ENCODE peak calls at places on chromosomes 7 and 10, in six cellular contexts. One of them, this sample, is unnamed. For H3K27me3, the result is how much of the 10 kb centered on the place peaks cover.

GRCh38 chr10:588246-589165 is 101.0 kb downstream of the DIP2C start:
- DNase-seq in heart left ventricle: peak
- DNase-seq in keratinocyte: no peak
- DNase-seq in dorsolateral prefrontal cortex: no peak
- DNase-seq in hepatocyte: no peak
- DNase-seq in body of pancreas: no peak
- DNase-seq in this sample: peak

GRCh38 chr10:84198206-84198915 is 4.0 kb downstream of the CDHR1 start:
- DNase-seq in heart left ventricle: no peak
- DNase-seq in body of pancreas: no peak
- DNase-seq in hepatocyte: no peak
- DNase-seq in keratinocyte: no peak
- DNase-seq in dorsolateral prefrontal cortex: no peak
- DNase-seq in this sample: no peak

GRCh38 chr7:25069900-25070443 is 55.1 kb downstream of the CYCS start:
- DNase-seq in heart left ventricle: peak
- DNase-seq in hepatocyte: peak
- DNase-seq in dorsolateral prefrontal cortex: no peak
- DNase-seq in keratinocyte: no peak
- DNase-seq in body of pancreas: peak
- DNase-seq in this sample: peak

GRCh38 chr10:128927821-128928220 is 539.2 kb upstream of the MGMT start:
- DNase-seq in hepatocyte: no peak
- DNase-seq in body of pancreas: peak
- DNase-seq in dorsolateral prefrontal cortex: no peak
- DNase-seq in keratinocyte: no peak
- DNase-seq in heart left ventricle: peak
- DNase-seq in this sample: no peak

GRCh38 chr10:75733135-75733890 is 301.9 kb downstream of the LRMDA start:
- DNase-seq in dorsolateral prefrontal cortex: no peak
- DNase-seq in body of pancreas: peak
- DNase-seq in keratinocyte: no peak
- DNase-seq in heart left ventricle: no peak
- DNase-seq in hepatocyte: peak
- DNase-seq in this sample: no peak

GRCh38 chr7:30468041-30468440 is 10.5 kb downstream of the NOD1 start:
- DNase-seq in body of pancreas: no peak
- DNase-seq in dorsolateral prefrontal cortex: no peak
- DNase-seq in heart left ventricle: no peak
- DNase-seq in keratinocyte: no peak
- DNase-seq in hepatocyte: no peak
- DNase-seq in this sample: no peak

GRCh38 chr10:126372359-126372758 is 15.9 kb downstream of the ADAM12 start:
- DNase-seq in heart left ventricle: no peak
- DNase-seq in keratinocyte: no peak
- DNase-seq in body of pancreas: no peak
- DNase-seq in dorsolateral prefrontal cortex: no peak
- DNase-seq in hepatocyte: no peak
- DNase-seq in this sample: peak

GRCh38 chr7:157527686-157528085 is 190.9 kb downstream of the DNAJB6 start:
- DNase-seq in body of pancreas: no peak
- DNase-seq in heart left ventricle: no peak
- DNase-seq in hepatocyte: no peak
- DNase-seq in keratinocyte: no peak
- DNase-seq in dorsolateral prefrontal cortex: no peak
- DNase-seq in this sample: no peak

GRCh38 chr7:132386249-132386681 is 190.0 kb downstream of the PLXNA4 start:
- DNase-seq in dorsolateral prefrontal cortex: no peak
- DNase-seq in keratinocyte: no peak
- DNase-seq in hepatocyte: peak
- DNase-seq in body of pancreas: peak
- DNase-seq in heart left ventricle: peak
- DNase-seq in this sample: peak

GRCh38 chr10:34145751-34146150 is 669.3 kb downstream of the PARD3 start:
- DNase-seq in heart left ventricle: no peak
- DNase-seq in keratinocyte: no peak
- DNase-seq in body of pancreas: no peak
- DNase-seq in dorsolateral prefrontal cortex: no peak
- DNase-seq in hepatocyte: no peak
- DNase-seq in this sample: no peak

GRCh38 chr10:92760609-92761008 is 70.9 kb downstream of the HHEX start:
- DNase-seq in heart left ventricle: no peak
- DNase-seq in body of pancreas: no peak
- DNase-seq in hepatocyte: no peak
- DNase-seq in dorsolateral prefrontal cortex: no peak
- DNase-seq in keratinocyte: no peak
- DNase-seq in this sample: no peak

GRCh38 chr7:48074231-48074654 is 14.8 kb upstream of the UPP1 start:
- DNase-seq in heart left ventricle: no peak
- DNase-seq in body of pancreas: no peak
- DNase-seq in keratinocyte: no peak
- DNase-seq in hepatocyte: no peak
- DNase-seq in dorsolateral prefrontal cortex: no peak
- DNase-seq in this sample: no peak

GRCh38 chr7:84181628-84182027 is 13.0 kb downstream of the SEMA3A start:
- DNase-seq in dorsolateral prefrontal cortex: no peak
- DNase-seq in body of pancreas: no peak
- DNase-seq in keratinocyte: no peak
- DNase-seq in heart left ventricle: no peak
- DNase-seq in hepatocyte: no peak
- DNase-seq in this sample: no peak

GRCh38 chr10:30774281-30774680 is 144.7 kb upstream of the LYZL2 start:
- DNase-seq in heart left ventricle: no peak
- DNase-seq in body of pancreas: no peak
- DNase-seq in keratinocyte: no peak
- DNase-seq in dorsolateral prefrontal cortex: no peak
- DNase-seq in hepatocyte: no peak
- DNase-seq in this sample: no peak

GRCh38 chr10:71274901-71275796 is 43.9 kb upstream of the SLC29A3 start:
- DNase-seq in dorsolateral prefrontal cortex: no peak
- DNase-seq in keratinocyte: no peak
- DNase-seq in body of pancreas: no peak
- DNase-seq in heart left ventricle: no peak
- DNase-seq in hepatocyte: no peak
- DNase-seq in this sample: no peak

GRCh38 chr10:14513061-14513460 is 182.3 kb upstream of the FRMD4A start:
- DNase-seq in heart left ventricle: no peak
- DNase-seq in dorsolateral prefrontal cortex: no peak
- DNase-seq in hepatocyte: no peak
- DNase-seq in keratinocyte: no peak
- DNase-seq in body of pancreas: no peak
- DNase-seq in this sample: no peak

GRCh38 chr10:983951-984705 is 4.1 kb upstream of the GTPBP4 start:
- DNase-seq in heart left ventricle: no peak
- DNase-seq in dorsolateral prefrontal cortex: no peak
- DNase-seq in keratinocyte: no peak
- DNase-seq in body of pancreas: no peak
- DNase-seq in hepatocyte: peak
- DNase-seq in this sample: no peak

GRCh38 chr7:101555269-101555920 is 73.7 kb downstream of the MYL10 start:
- DNase-seq in hepatocyte: no peak
- DNase-seq in dorsolateral prefrontal cortex: no peak
- DNase-seq in body of pancreas: no peak
- DNase-seq in heart left ventricle: no peak
- DNase-seq in keratinocyte: no peak
- DNase-seq in this sample: no peak

GRCh38 chr7:1873857-1874521 is 203.9 kb downstream of the ELFN1 start:
- DNase-seq in body of pancreas: no peak
- DNase-seq in heart left ventricle: no peak
- DNase-seq in keratinocyte: no peak
- DNase-seq in hepatocyte: no peak
- DNase-seq in dorsolateral prefrontal cortex: no peak
- DNase-seq in this sample: no peak

GRCh38 chr10:15112657-15113056 is 15.5 kb downstream of the RPP38 start:
- DNase-seq in heart left ventricle: no peak
- DNase-seq in keratinocyte: no peak
- DNase-seq in dorsolateral prefrontal cortex: no peak
- DNase-seq in hepatocyte: no peak
- DNase-seq in body of pancreas: no peak
- DNase-seq in this sample: no peak

GRCh38 chr10:117504601-117505000 is 37.9 kb upstream of the EMX2 start:
- DNase-seq in dorsolateral prefrontal cortex: no peak
- DNase-seq in hepatocyte: no peak
- DNase-seq in body of pancreas: no peak
- DNase-seq in heart left ventricle: no peak
- DNase-seq in keratinocyte: no peak
- DNase-seq in this sample: no peak

GRCh38 chr10:126057494-126057893 is 161.1 kb downstream of the FANK1 start:
- DNase-seq in heart left ventricle: no peak
- DNase-seq in keratinocyte: no peak
- DNase-seq in hepatocyte: no peak
- DNase-seq in dorsolateral prefrontal cortex: no peak
- DNase-seq in body of pancreas: no peak
- DNase-seq in this sample: no peak

GRCh38 chr7:149635561-149636329 is 137.6 kb downstream of the ZNF467 start:
- DNase-seq in keratinocyte: no peak
- DNase-seq in hepatocyte: no peak
- DNase-seq in body of pancreas: no peak
- DNase-seq in dorsolateral prefrontal cortex: no peak
- DNase-seq in heart left ventricle: peak
- DNase-seq in this sample: peak

GRCh38 chr7:149637911-149638565 is 135.3 kb downstream of the ZNF467 start:
- DNase-seq in keratinocyte: no peak
- DNase-seq in hepatocyte: no peak
- DNase-seq in dorsolateral prefrontal cortex: no peak
- DNase-seq in heart left ventricle: no peak
- DNase-seq in body of pancreas: no peak
- DNase-seq in this sample: no peak

GRCh38 chr7:149638566-149639320 is 134.6 kb downstream of the ZNF467 start:
- DNase-seq in dorsolateral prefrontal cortex: no peak
- DNase-seq in body of pancreas: no peak
- DNase-seq in heart left ventricle: no peak
- DNase-seq in hepatocyte: no peak
- DNase-seq in keratinocyte: no peak
- DNase-seq in this sample: no peak

GRCh38 chr7:149633976-149634945 is 136.7 kb upstream of the ZNF746 start:
- DNase-seq in hepatocyte: no peak
- DNase-seq in body of pancreas: no peak
- DNase-seq in keratinocyte: no peak
- DNase-seq in dorsolateral prefrontal cortex: no peak
- DNase-seq in heart left ventricle: no peak
- DNase-seq in this sample: no peak
- H3K27me3 ChIP-seq in hepatocyte: under half
- H3K27me3 ChIP-seq in body of pancreas: under half
- H3K27me3 ChIP-seq in keratinocyte: under half
- H3K27me3 ChIP-seq in dorsolateral prefrontal cortex: under half
- H3K27me3 ChIP-seq in heart left ventricle: under half
- H3K27me3 ChIP-seq in this sample: under half

GRCh38 chr10:80146918-80147317 is 14.4 kb downstream of the PLAC9 start:
- DNase-seq in body of pancreas: no peak
- DNase-seq in hepatocyte: no peak
- DNase-seq in heart left ventricle: no peak
- DNase-seq in dorsolateral prefrontal cortex: no peak
- DNase-seq in keratinocyte: no peak
- DNase-seq in this sample: no peak

GRCh38 chr10:80141696-80142460 is 9.3 kb downstream of the PLAC9 start:
- DNase-seq in keratinocyte: no peak
- DNase-seq in heart left ventricle: peak
- DNase-seq in dorsolateral prefrontal cortex: no peak
- DNase-seq in hepatocyte: no peak
- DNase-seq in body of pancreas: no peak
- DNase-seq in this sample: no peak

GRCh38 chr10:80149123-80149522 is 16.6 kb downstream of the PLAC9 start:
- DNase-seq in body of pancreas: no peak
- DNase-seq in hepatocyte: no peak
- DNase-seq in keratinocyte: no peak
- DNase-seq in dorsolateral prefrontal cortex: no peak
- DNase-seq in heart left ventricle: no peak
- DNase-seq in this sample: no peak

GRCh38 chr10:80148166-80148805 is 15.8 kb downstream of the PLAC9 start:
- DNase-seq in hepatocyte: no peak
- DNase-seq in dorsolateral prefrontal cortex: no peak
- DNase-seq in heart left ventricle: no peak
- DNase-seq in body of pancreas: no peak
- DNase-seq in keratinocyte: no peak
- DNase-seq in this sample: no peak

DNA sequence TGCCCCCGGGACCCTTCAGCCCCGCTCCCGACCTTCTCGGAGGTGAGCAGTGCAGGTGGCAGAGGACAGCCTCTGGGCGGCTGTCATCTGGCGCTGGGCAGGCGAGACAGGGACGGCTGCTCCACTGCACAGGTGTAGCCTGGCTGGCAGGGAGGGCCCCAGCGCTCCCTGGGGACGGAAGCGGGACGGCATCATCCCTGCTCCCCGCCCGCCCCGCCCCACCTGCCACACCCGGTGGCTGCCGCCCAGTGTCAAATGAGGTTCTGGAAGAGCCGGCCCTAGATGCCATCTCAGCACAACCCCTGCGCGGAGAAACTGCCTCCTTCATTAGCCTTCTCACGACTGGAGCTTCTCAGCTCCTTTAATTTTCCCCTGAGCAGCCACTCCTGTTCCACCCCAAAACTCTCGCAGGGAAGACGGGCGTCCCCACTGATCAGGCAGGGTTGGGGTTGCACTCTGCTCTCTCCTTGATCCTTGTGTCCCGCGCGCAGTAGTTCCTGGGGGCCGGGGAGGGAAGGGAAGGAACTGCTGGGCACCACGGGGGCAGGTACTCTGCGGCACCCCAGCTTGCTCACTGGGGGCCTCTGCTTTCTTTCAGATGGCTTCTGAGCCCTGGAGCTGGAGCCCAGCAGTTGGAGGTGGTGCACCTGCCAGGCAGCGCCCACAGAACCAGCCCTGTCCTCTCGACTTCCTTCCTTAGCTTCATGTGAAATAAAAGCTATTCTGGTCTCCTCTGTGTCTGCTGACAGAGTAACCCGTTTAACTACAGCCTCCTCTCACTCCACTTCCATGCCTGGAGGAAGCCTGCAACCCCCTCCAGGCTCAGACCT is 12.0 kb downstream of the PLAC9 start:
- DNase-seq in keratinocyte: no peak
- DNase-seq in heart left ventricle: peak
- DNase-seq in dorsolateral prefrontal cortex: no peak
- DNase-seq in body of pancreas: peak
- DNase-seq in hepatocyte: no peak
- DNase-seq in this sample: no peak
- H3K4me3 ChIP-seq in keratinocyte: no peak
- H3K4me3 ChIP-seq in heart left ventricle: no peak
- H3K4me3 ChIP-seq in dorsolateral prefrontal cortex: no peak
- H3K4me3 ChIP-seq in body of pancreas: no peak
- H3K4me3 ChIP-seq in hepatocyte: no peak
- H3K4me3 ChIP-seq in this sample: no peak

GRCh38 chr7:44636041-44636580 is 29.7 kb downstream of the OGDH start:
- DNase-seq in dorsolateral prefrontal cortex: no peak
- DNase-seq in body of pancreas: peak
- DNase-seq in heart left ventricle: no peak
- DNase-seq in hepatocyte: peak
- DNase-seq in keratinocyte: no peak
- DNase-seq in this sample: no peak
- TF ChIP-seq CTCF in dorsolateral prefrontal cortex: no peak
- TF ChIP-seq CTCF in body of pancreas: no peak
- TF ChIP-seq CTCF in heart left ventricle: no peak
- TF ChIP-seq CTCF in hepatocyte: no peak
- TF ChIP-seq CTCF in keratinocyte: no peak
- TF ChIP-seq CTCF in this sample: no peak

GRCh38 chr7:364536-364935 is 74.6 kb downstream of the FOXL3 start:
- DNase-seq in dorsolateral prefrontal cortex: no peak
- DNase-seq in hepatocyte: no peak
- DNase-seq in body of pancreas: peak
- DNase-seq in heart left ventricle: no peak
- DNase-seq in keratinocyte: no peak
- DNase-seq in this sample: no peak
- H3K27me3 ChIP-seq in dorsolateral prefrontal cortex: under half
- H3K27me3 ChIP-seq in hepatocyte: under half
- H3K27me3 ChIP-seq in body of pancreas: under half
- H3K27me3 ChIP-seq in heart left ventricle: under half
- H3K27me3 ChIP-seq in keratinocyte: under half
- H3K27me3 ChIP-seq in this sample: under half